ENCODE peak calls at places on chromosome 13, in five cellular contexts. One of them, this sample, is unnamed.

GRCh38 chr13:40101708-40102359 is 446.4 kb downstream of the COG6 start:
- DNase-seq in heart right ventricle: no peak
- DNase-seq in NCI-H2107: no peak
- DNase-seq in astrocyte: no peak
- DNase-seq in SW 1271: no peak
- DNase-seq in this sample: peak; percentile 18

GRCh38 chr13:106599875-106600797 is 32.2 kb upstream of the ARGLU1 start:
- DNase-seq in heart right ventricle: no peak
- DNase-seq in NCI-H2107: no peak
- DNase-seq in astrocyte: peak; percentile 82
- DNase-seq in SW 1271: no peak
- DNase-seq in this sample: no peak

GRCh38 chr13:66563076-66563475 is 667.1 kb downstream of the PCDH9 start:
- DNase-seq in heart right ventricle: no peak
- DNase-seq in NCI-H2107: no peak
- DNase-seq in astrocyte: no peak
- DNase-seq in SW 1271: no peak
- DNase-seq in this sample: no peak

GRCh38 chr13:50326746-50327145 is 311.5 kb downstream of the KCNRG start:
- DNase-seq in heart right ventricle: no peak
- DNase-seq in NCI-H2107: no peak
- DNase-seq in astrocyte: peak; percentile 60
- DNase-seq in SW 1271: no peak
- DNase-seq in this sample: no peak

GRCh38 chr13:94233401-94233800 is 246.1 kb downstream of the DCT start:
- DNase-seq in heart right ventricle: no peak
- DNase-seq in NCI-H2107: no peak
- DNase-seq in astrocyte: peak; percentile 91
- DNase-seq in SW 1271: peak; percentile 60
- DNase-seq in this sample: no peak

GRCh38 chr13:73901324-73902068 is 232.7 kb downstream of the KLF12 start:
- DNase-seq in heart right ventricle: no peak
- DNase-seq in NCI-H2107: no peak
- DNase-seq in astrocyte: no peak
- DNase-seq in SW 1271: no peak
- DNase-seq in this sample: no peak

GRCh38 chr13:26946675-26947342 is 186.2 kb upstream of the GPR12 start:
- DNase-seq in heart right ventricle: no peak
- DNase-seq in NCI-H2107: peak; percentile 52
- DNase-seq in astrocyte: peak; percentile 32
- DNase-seq in SW 1271: peak; percentile 71
- DNase-seq in this sample: peak; percentile 22

GRCh38 chr13:80463673-80464352 is 122.9 kb upstream of the SPRY2 start:
- DNase-seq in heart right ventricle: no peak
- DNase-seq in NCI-H2107: no peak
- DNase-seq in astrocyte: no peak
- DNase-seq in SW 1271: no peak
- DNase-seq in this sample: no peak

GRCh38 chr13:51562011-51562671 is 22.1 kb upstream of the WDFY2 start:
- DNase-seq in heart right ventricle: no peak
- DNase-seq in NCI-H2107: no peak
- DNase-seq in astrocyte: no peak
- DNase-seq in SW 1271: no peak
- DNase-seq in this sample: peak; percentile 35

GRCh38 chr13:20801704-20802103 is 27.9 kb upstream of the EEF1AKMT1 start:
- DNase-seq in heart right ventricle: no peak
- DNase-seq in NCI-H2107: no peak
- DNase-seq in astrocyte: no peak
- DNase-seq in SW 1271: no peak
- DNase-seq in this sample: no peak

GRCh38 chr13:83265279-83265678 is 617.0 kb downstream of the SLITRK1 start:
- DNase-seq in heart right ventricle: no peak
- DNase-seq in NCI-H2107: no peak
- DNase-seq in astrocyte: no peak
- DNase-seq in SW 1271: no peak
- DNase-seq in this sample: no peak

GRCh38 chr13:89695343-89696257 is 1651.9 kb upstream of the MIR17HG start:
- DNase-seq in heart right ventricle: no peak
- DNase-seq in NCI-H2107: no peak
- DNase-seq in astrocyte: peak; percentile 24
- DNase-seq in SW 1271: peak; percentile 38
- DNase-seq in this sample: no peak

GRCh38 chr13:27583645-27584044 is 36.7 kb downstream of the LNX2 start:
- DNase-seq in heart right ventricle: no peak
- DNase-seq in NCI-H2107: no peak
- DNase-seq in astrocyte: peak; percentile 17
- DNase-seq in SW 1271: peak; percentile 31
- DNase-seq in this sample: no peak

This sample was measured in GM18507.